ENCODE peak calls at places on chromosomes 2 and 18, in nine cellular contexts. One of them, this sample, is unnamed.

GRCh38 chr2:152525277-152525838 is 190.4 kb downstream of the FMNL2 start:
- DNase-seq in H1: no peak
- DNase-seq in lower lobe of right lung: no peak
- DNase-seq in uterus: no peak
- DNase-seq in CD4-positive, alpha-beta T cell: no peak
- DNase-seq in upper lobe of right lung: no peak
- DNase-seq in IMR-90: peak
- DNase-seq in sigmoid colon: no peak
- DNase-seq in left ventricle myocardium inferior: no peak
- DNase-seq in this sample: no peak

GRCh38 chr2:95670686-95671085 is 78.9 kb downstream of the TRIM43 start:
- DNase-seq in sigmoid colon: no peak
- DNase-seq in IMR-90: no peak
- DNase-seq in lower lobe of right lung: no peak
- DNase-seq in left ventricle myocardium inferior: no peak
- DNase-seq in upper lobe of right lung: no peak
- DNase-seq in CD4-positive, alpha-beta T cell: no peak
- DNase-seq in uterus: no peak
- DNase-seq in H1: no peak
- DNase-seq in this sample: no peak

GRCh38 chr2:7673843-7674242 is 756.6 kb downstream of the RNF144A start:
- DNase-seq in H1: no peak
- DNase-seq in sigmoid colon: no peak
- DNase-seq in upper lobe of right lung: no peak
- DNase-seq in uterus: no peak
- DNase-seq in CD4-positive, alpha-beta T cell: no peak
- DNase-seq in lower lobe of right lung: no peak
- DNase-seq in IMR-90: no peak
- DNase-seq in left ventricle myocardium inferior: no peak
- DNase-seq in this sample: no peak

GRCh38 chr2:134934641-134935040 is 16.0 kb downstream of the CCNT2 start:
- DNase-seq in H1: no peak
- DNase-seq in left ventricle myocardium inferior: no peak
- DNase-seq in sigmoid colon: no peak
- DNase-seq in CD4-positive, alpha-beta T cell: no peak
- DNase-seq in upper lobe of right lung: no peak
- DNase-seq in lower lobe of right lung: no peak
- DNase-seq in IMR-90: no peak
- DNase-seq in uterus: no peak
- DNase-seq in this sample: no peak

GRCh38 chr2:238699307-238700121 is 148.4 kb upstream of the TWIST2 start:
- DNase-seq in uterus: peak
- DNase-seq in sigmoid colon: no peak
- DNase-seq in H1: no peak
- DNase-seq in IMR-90: no peak
- DNase-seq in CD4-positive, alpha-beta T cell: no peak
- DNase-seq in left ventricle myocardium inferior: no peak
- DNase-seq in lower lobe of right lung: no peak
- DNase-seq in upper lobe of right lung: no peak
- DNase-seq in this sample: no peak

GRCh38 chr2:71620116-71620515 is 166.8 kb downstream of the DYSF start:
- DNase-seq in upper lobe of right lung: no peak
- DNase-seq in CD4-positive, alpha-beta T cell: no peak
- DNase-seq in IMR-90: no peak
- DNase-seq in H1: no peak
- DNase-seq in lower lobe of right lung: no peak
- DNase-seq in uterus: no peak
- DNase-seq in left ventricle myocardium inferior: no peak
- DNase-seq in sigmoid colon: peak
- DNase-seq in this sample: peak

GRCh38 chr18:35457140-35457704 is 40.5 kb downstream of the INO80C start:
- DNase-seq in CD4-positive, alpha-beta T cell: no peak
- DNase-seq in left ventricle myocardium inferior: no peak
- DNase-seq in lower lobe of right lung: no peak
- DNase-seq in H1: no peak
- DNase-seq in sigmoid colon: no peak
- DNase-seq in IMR-90: no peak
- DNase-seq in uterus: no peak
- DNase-seq in upper lobe of right lung: no peak
- DNase-seq in this sample: no peak

GRCh38 chr18:38445485-38446145 is 880.0 kb upstream of the CELF4 start:
- DNase-seq in CD4-positive, alpha-beta T cell: no peak
- DNase-seq in sigmoid colon: no peak
- DNase-seq in left ventricle myocardium inferior: no peak
- DNase-seq in H1: no peak
- DNase-seq in IMR-90: no peak
- DNase-seq in lower lobe of right lung: no peak
- DNase-seq in uterus: no peak
- DNase-seq in upper lobe of right lung: no peak
- DNase-seq in this sample: no peak

GRCh38 chr2:106187426-106187825 is 6.7 kb downstream of the UXS1 start:
- DNase-seq in left ventricle myocardium inferior: no peak
- DNase-seq in sigmoid colon: no peak
- DNase-seq in H1: no peak
- DNase-seq in upper lobe of right lung: no peak
- DNase-seq in lower lobe of right lung: no peak
- DNase-seq in IMR-90: no peak
- DNase-seq in uterus: no peak
- DNase-seq in CD4-positive, alpha-beta T cell: no peak
- DNase-seq in this sample: no peak

GRCh38 chr2:102696463-102696862 is 65.4 kb upstream of the TMEM182 start:
- DNase-seq in uterus: no peak
- DNase-seq in left ventricle myocardium inferior: no peak
- DNase-seq in sigmoid colon: no peak
- DNase-seq in IMR-90: no peak
- DNase-seq in upper lobe of right lung: no peak
- DNase-seq in H1: no peak
- DNase-seq in CD4-positive, alpha-beta T cell: no peak
- DNase-seq in lower lobe of right lung: no peak
- DNase-seq in this sample: no peak

GRCh38 chr2:223196331-223196730 is 144.3 kb downstream of the KCNE4 start:
- DNase-seq in IMR-90: no peak
- DNase-seq in left ventricle myocardium inferior: no peak
- DNase-seq in uterus: no peak
- DNase-seq in upper lobe of right lung: no peak
- DNase-seq in lower lobe of right lung: no peak
- DNase-seq in sigmoid colon: no peak
- DNase-seq in H1: no peak
- DNase-seq in CD4-positive, alpha-beta T cell: no peak
- DNase-seq in this sample: no peak

GRCh38 chr2:224263571-224264043 is 138.3 kb downstream of the FAM124B start:
- DNase-seq in sigmoid colon: no peak
- DNase-seq in left ventricle myocardium inferior: no peak
- DNase-seq in uterus: no peak
- DNase-seq in upper lobe of right lung: no peak
- DNase-seq in H1: no peak
- DNase-seq in CD4-positive, alpha-beta T cell: no peak
- DNase-seq in lower lobe of right lung: no peak
- DNase-seq in IMR-90: peak
- DNase-seq in this sample: no peak

GRCh38 chr2:29184531-29184930 is 69.3 kb downstream of the CLIP4 start:
- DNase-seq in CD4-positive, alpha-beta T cell: no peak
- DNase-seq in H1: no peak
- DNase-seq in lower lobe of right lung: no peak
- DNase-seq in left ventricle myocardium inferior: no peak
- DNase-seq in IMR-90: no peak
- DNase-seq in sigmoid colon: no peak
- DNase-seq in upper lobe of right lung: no peak
- DNase-seq in uterus: no peak
- DNase-seq in this sample: no peak

GRCh38 chr2:197615033-197615652 is 60.2 kb downstream of the RFTN2 start:
- DNase-seq in CD4-positive, alpha-beta T cell: no peak
- DNase-seq in IMR-90: no peak
- DNase-seq in H1: no peak
- DNase-seq in sigmoid colon: no peak
- DNase-seq in upper lobe of right lung: no peak
- DNase-seq in uterus: no peak
- DNase-seq in lower lobe of right lung: no peak
- DNase-seq in left ventricle myocardium inferior: no peak
- DNase-seq in this sample: no peak

GRCh38 chr18:22169889-22170420 is 566 bp downstream of the GATA6 start:
- DNase-seq in upper lobe of right lung: peak
- DNase-seq in CD4-positive, alpha-beta T cell: no peak
- DNase-seq in IMR-90: peak
- DNase-seq in left ventricle myocardium inferior: peak
- DNase-seq in sigmoid colon: no peak
- DNase-seq in H1: no peak
- DNase-seq in lower lobe of right lung: no peak
- DNase-seq in uterus: peak
- DNase-seq in this sample: no peak

GRCh38 chr18:55084546-55084945 is 125.3 kb upstream of the CCDC68 start:
- DNase-seq in IMR-90: no peak
- DNase-seq in lower lobe of right lung: no peak
- DNase-seq in CD4-positive, alpha-beta T cell: no peak
- DNase-seq in H1: no peak
- DNase-seq in upper lobe of right lung: no peak
- DNase-seq in left ventricle myocardium inferior: no peak
- DNase-seq in uterus: no peak
- DNase-seq in sigmoid colon: no peak
- DNase-seq in this sample: no peak

GRCh38 chr2:8860239-8860638 is 22.8 kb upstream of the KIDINS220 start:
- DNase-seq in IMR-90: no peak
- DNase-seq in lower lobe of right lung: no peak
- DNase-seq in CD4-positive, alpha-beta T cell: no peak
- DNase-seq in left ventricle myocardium inferior: no peak
- DNase-seq in H1: no peak
- DNase-seq in uterus: no peak
- DNase-seq in sigmoid colon: no peak
- DNase-seq in upper lobe of right lung: no peak
- DNase-seq in this sample: no peak

GRCh38 chr18:70135604-70136003 is 69.9 kb downstream of the RTTN start:
- DNase-seq in H1: no peak
- DNase-seq in uterus: no peak
- DNase-seq in sigmoid colon: no peak
- DNase-seq in CD4-positive, alpha-beta T cell: no peak
- DNase-seq in lower lobe of right lung: no peak
- DNase-seq in upper lobe of right lung: no peak
- DNase-seq in left ventricle myocardium inferior: no peak
- DNase-seq in IMR-90: no peak
- DNase-seq in this sample: no peak

GRCh38 chr18:70142021-70142420 is 63.5 kb downstream of the RTTN start:
- DNase-seq in sigmoid colon: no peak
- DNase-seq in uterus: no peak
- DNase-seq in CD4-positive, alpha-beta T cell: no peak
- DNase-seq in left ventricle myocardium inferior: no peak
- DNase-seq in IMR-90: no peak
- DNase-seq in lower lobe of right lung: no peak
- DNase-seq in upper lobe of right lung: no peak
- DNase-seq in H1: no peak
- DNase-seq in this sample: no peak

DNA sequence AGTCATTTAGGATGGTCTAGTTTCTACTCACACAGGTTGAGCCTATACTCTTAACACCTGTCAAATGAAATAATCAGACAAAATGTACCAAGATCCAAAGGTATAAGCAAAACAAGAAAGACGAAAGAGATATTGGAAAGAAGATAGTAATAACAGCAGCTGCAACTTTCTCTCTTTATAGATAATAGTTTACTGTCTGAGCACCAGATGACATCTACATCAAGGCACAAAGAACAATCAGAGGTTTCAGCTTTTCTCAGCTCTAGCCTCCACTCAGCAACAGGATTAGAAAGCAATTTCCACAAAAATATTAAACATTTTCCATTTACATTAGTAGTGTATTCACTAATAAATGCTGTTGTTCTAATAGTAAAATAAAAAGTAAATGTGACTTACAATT is 66.3 kb downstream of the RTTN start:
- DNase-seq in H1: no peak
- DNase-seq in upper lobe of right lung: no peak
- DNase-seq in left ventricle myocardium inferior: no peak
- DNase-seq in CD4-positive, alpha-beta T cell: no peak
- DNase-seq in uterus: no peak
- DNase-seq in sigmoid colon: no peak
- DNase-seq in lower lobe of right lung: no peak
- DNase-seq in IMR-90: no peak
- DNase-seq in this sample: no peak
- H3K27ac ChIP-seq in H1: no peak
- H3K27ac ChIP-seq in upper lobe of right lung: no peak
- H3K27ac ChIP-seq in left ventricle myocardium inferior: no peak
- H3K27ac ChIP-seq in CD4-positive, alpha-beta T cell: no peak
- H3K27ac ChIP-seq in uterus: no peak
- H3K27ac ChIP-seq in sigmoid colon: no peak
- H3K27ac ChIP-seq in lower lobe of right lung: no peak
- H3K27ac ChIP-seq in IMR-90: no peak
- H3K27ac ChIP-seq in this sample: no peak

DNA sequence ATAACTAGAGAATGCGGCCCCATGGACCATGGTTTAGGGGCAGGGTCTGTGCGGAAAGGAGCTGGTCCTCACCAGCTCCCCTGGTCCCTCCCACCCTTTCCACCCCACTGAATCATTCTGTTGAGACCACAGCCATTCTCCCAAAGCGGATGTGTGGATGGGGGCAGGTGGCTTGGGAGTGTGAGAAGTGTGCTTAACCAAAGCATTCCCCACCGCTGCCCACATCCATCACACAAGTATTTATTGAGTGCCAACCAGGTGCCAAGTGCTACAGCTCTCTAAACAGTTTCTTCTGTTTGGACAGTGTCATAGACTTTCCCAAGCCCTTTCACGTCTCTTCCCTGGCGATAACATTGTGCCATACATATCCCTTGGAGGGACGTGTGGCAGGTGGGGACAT is 19.6 kb downstream of the SPEG start:
- DNase-seq in IMR-90: no peak
- DNase-seq in upper lobe of right lung: no peak
- DNase-seq in H1: no peak
- DNase-seq in CD4-positive, alpha-beta T cell: no peak
- DNase-seq in left ventricle myocardium inferior: no peak
- DNase-seq in uterus: no peak
- DNase-seq in lower lobe of right lung: no peak
- DNase-seq in sigmoid colon: peak
- DNase-seq in this sample: no peak
- H3K27ac ChIP-seq in IMR-90: peak
- H3K27ac ChIP-seq in upper lobe of right lung: no peak
- H3K27ac ChIP-seq in H1: no peak
- H3K27ac ChIP-seq in CD4-positive, alpha-beta T cell: no peak
- H3K27ac ChIP-seq in left ventricle myocardium inferior: peak
- H3K27ac ChIP-seq in uterus: peak
- H3K27ac ChIP-seq in lower lobe of right lung: no peak
- H3K27ac ChIP-seq in sigmoid colon: peak
- H3K27ac ChIP-seq in this sample: peak

DNA sequence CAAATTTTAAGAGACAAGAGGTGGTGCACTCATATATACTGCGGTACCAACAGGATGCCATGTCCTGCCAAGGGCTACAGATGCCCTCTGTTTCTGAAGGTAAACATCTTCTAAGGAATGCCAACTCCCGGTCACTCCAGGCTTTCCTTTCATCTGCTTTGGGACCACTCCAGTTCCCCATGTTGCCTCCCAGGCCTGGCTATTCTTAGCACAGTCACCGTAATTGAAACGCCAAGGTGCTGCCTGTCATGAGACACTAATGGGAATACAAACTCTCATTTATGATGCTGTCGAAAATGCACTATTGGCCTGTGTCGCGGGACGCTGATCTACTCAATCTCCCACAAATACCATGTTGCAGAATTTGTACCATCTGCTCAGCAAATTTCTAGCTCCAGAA is 79.6 kb downstream of the KLF7 start:
- DNase-seq in IMR-90: no peak
- DNase-seq in CD4-positive, alpha-beta T cell: no peak
- DNase-seq in left ventricle myocardium inferior: no peak
- DNase-seq in sigmoid colon: peak
- DNase-seq in uterus: no peak
- DNase-seq in H1: no peak
- DNase-seq in lower lobe of right lung: no peak
- DNase-seq in upper lobe of right lung: no peak
- DNase-seq in this sample: no peak
- H3K27ac ChIP-seq in IMR-90: no peak
- H3K27ac ChIP-seq in CD4-positive, alpha-beta T cell: no peak
- H3K27ac ChIP-seq in left ventricle myocardium inferior: peak
- H3K27ac ChIP-seq in sigmoid colon: peak
- H3K27ac ChIP-seq in uterus: no peak
- H3K27ac ChIP-seq in H1: no peak
- H3K27ac ChIP-seq in lower lobe of right lung: no peak
- H3K27ac ChIP-seq in upper lobe of right lung: no peak
- H3K27ac ChIP-seq in this sample: no peak

GRCh38 chr2:227772197-227772661 is 26.5 kb downstream of the SCYGR8 start:
- DNase-seq in uterus: no peak
- DNase-seq in upper lobe of right lung: no peak
- DNase-seq in left ventricle myocardium inferior: no peak
- DNase-seq in CD4-positive, alpha-beta T cell: no peak
- DNase-seq in IMR-90: no peak
- DNase-seq in lower lobe of right lung: no peak
- DNase-seq in sigmoid colon: no peak
- DNase-seq in H1: no peak
- DNase-seq in this sample: peak
- H3K27ac ChIP-seq in uterus: no peak
- H3K27ac ChIP-seq in upper lobe of right lung: no peak
- H3K27ac ChIP-seq in left ventricle myocardium inferior: no peak
- H3K27ac ChIP-seq in CD4-positive, alpha-beta T cell: no peak
- H3K27ac ChIP-seq in IMR-90: no peak
- H3K27ac ChIP-seq in lower lobe of right lung: no peak
- H3K27ac ChIP-seq in sigmoid colon: no peak
- H3K27ac ChIP-seq in H1: no peak
- H3K27ac ChIP-seq in this sample: no peak

This sample was measured in coronary artery.